ENCODE peak calls at places on chromosomes 12 and 14, in eight cellular contexts. Q, W, R, F, I, C, X and B are unnamed samples.

GRCh38 chr12:52226446-52226845 is 6.6 kb upstream of the KRT7 start:
- DNase-seq in Q (no peak), W (no peak), R (no peak), F (no peak), I (no peak), C (no peak), X (no peak), B (no peak)

GRCh38 chr14:22303589-22304195 is 285.3 kb downstream of the DAD1 start:
- DNase-seq in Q (no peak), W (no peak), R (no peak), F (no peak), I (peak), C (no peak), X (no peak), B (no peak)

GRCh38 chr12:116066381-116067230 is 210.9 kb downstream of the MED13L start:
- DNase-seq in Q (no peak), W (peak), R (peak), F (peak), I (peak), C (no peak), X (no peak), B (no peak)

GRCh38 chr12:131832393-131833231 is 4.4 kb downstream of the MMP17 start:
- DNase-seq in Q (no peak), W (peak), R (no peak), F (peak), I (peak), C (no peak), X (no peak), B (no peak)

GRCh38 chr14:54754623-54755386 is 147.8 kb downstream of the GCH1 start:
- DNase-seq in Q (no peak), W (no peak), R (no peak), F (no peak), I (no peak), C (no peak), X (no peak), B (no peak)

GRCh38 chr12:29739279-29739991 is 44.3 kb downstream of the TMTC1 start:
- DNase-seq in Q (no peak), W (no peak), R (no peak), F (no peak), I (no peak), C (no peak), X (no peak), B (no peak)

GRCh38 chr14:53529519-53529918 is 376.4 kb upstream of the DDHD1 start:
- DNase-seq in Q (no peak), W (no peak), R (no peak), F (no peak), I (no peak), C (no peak), X (no peak), B (no peak)

GRCh38 chr12:87323369-87323768 is 705.8 kb downstream of the C12orf50 start:
- DNase-seq in Q (no peak), W (no peak), R (no peak), F (no peak), I (peak), C (peak), X (no peak), B (no peak)

GRCh38 chr12:13049816-13050215 is 5.6 kb downstream of the FAM234B start:
- DNase-seq in Q (no peak), W (peak), R (no peak), F (no peak), I (peak), C (no peak), X (no peak), B (no peak)

GRCh38 chr12:56645201-56645716 is 525 bp downstream of the ATP5F1B start:
- DNase-seq in Q (no peak), W (no peak), R (no peak), F (no peak), I (peak), C (no peak), X (no peak), B (no peak)